ENCODE peak calls at places on chromosomes 3 and 15, in ten cellular contexts. X is GM23338, I is suprapubic skin, T is breast epithelium, R is transverse colon, F is GM12891, U is HepG2, B is upper lobe of left lung, D is SK-N-SH, P is HCT116. N is an unnamed sample.

GRCh38 chr3:39294446-39295183 is 14.8 kb upstream of the CX3CR1 start:
- DNase-seq in F (no peak), T (no peak), P (no peak), X (no peak), I (no peak), U (no peak), R (no peak), B (no peak), D (no peak), N (no peak)

GRCh38 chr3:140292154-140292553 is 357.2 kb downstream of the CLSTN2 start:
- DNase-seq in P (no peak), B (no peak), F (no peak), I (no peak), T (no peak), X (no peak), D (no peak), R (no peak), U (no peak), N (no peak)

GRCh38 chr3:194194051-194194756 is 58.3 kb downstream of the HES1 start:
- DNase-seq in X (no peak), B (no peak), D (no peak), F (no peak), U (no peak), T (no peak), P (no peak), I (no peak), R (no peak), N (no peak)

GRCh38 chr15:42691308-42691707 is 45.6 kb downstream of the CDAN1 start:
- DNase-seq in U (no peak), F (no peak), T (no peak), B (no peak), I (no peak), X (no peak), D (no peak), R (no peak), P (no peak), N (no peak)

GRCh38 chr3:165070682-165071081 is 7.6 kb downstream of the SI start:
- DNase-seq in R (no peak), F (no peak), P (no peak), I (no peak), B (no peak), T (no peak), X (peak), U (peak), D (no peak), N (no peak)

GRCh38 chr3:134879991-134880390 is 84.9 kb downstream of the EPHB1 start:
- DNase-seq in B (no peak), U (peak), D (no peak), P (no peak), F (no peak), T (no peak), I (no peak), X (no peak), R (no peak), N (no peak)

GRCh38 chr3:132283440-132283839 is 33.8 kb upstream of the ACP3 start:
- DNase-seq in I (no peak), F (peak), X (peak), B (peak), R (no peak), T (no peak), U (no peak), D (no peak), P (no peak), N (no peak)

GRCh38 chr3:63364909-63365308 is 86.8 kb downstream of the SYNPR start:
- DNase-seq in T (no peak), B (no peak), I (no peak), X (peak), U (no peak), F (no peak), P (no peak), R (no peak), D (peak), N (no peak)

GRCh38 chr3:182895513-182896112 is 84.7 kb downstream of the DCUN1D1 start:
- DNase-seq in T (no peak), U (peak), B (no peak), F (no peak), I (no peak), D (no peak), P (no peak), X (no peak), R (no peak), N (no peak)

GRCh38 chr3:139559541-139559940 is 20.0 kb upstream of the RBP1 start:
- DNase-seq in R (no peak), I (no peak), T (no peak), F (no peak), U (no peak), D (no peak), X (no peak), B (no peak), P (no peak), N (no peak)

GRCh38 chr15:89809093-89809786 is 5.4 kb downstream of the ANPEP start:
- DNase-seq in I (peak), R (no peak), B (no peak), U (peak), D (peak), X (no peak), T (no peak), F (no peak), P (no peak), N (peak)

GRCh38 chr3:88003115-88003755 is 55.6 kb downstream of the CGGBP1 start:
- DNase-seq in T (no peak), U (peak), R (no peak), I (no peak), P (peak), B (no peak), F (no peak), X (peak), D (peak), N (no peak)

GRCh38 chr15:78129098-78130011 is 1.9 kb downstream of the CIB2 start:
- DNase-seq in D (no peak), F (no peak), U (no peak), T (no peak), P (no peak), R (no peak), B (no peak), X (peak), I (peak), N (no peak)

GRCh38 chr3:134802428-134803050 is 7.5 kb downstream of the EPHB1 start:
- DNase-seq in D (no peak), U (no peak), B (no peak), F (no peak), T (no peak), X (no peak), P (no peak), R (no peak), I (no peak), N (no peak)

GRCh38 chr3:45864760-45865567 is 21.4 kb upstream of the CCR9 start:
- DNase-seq in X (no peak), R (no peak), I (no peak), U (no peak), F (no peak), D (no peak), B (no peak), T (no peak), P (no peak), N (no peak)

GRCh38 chr3:178741020-178741419 is 204.8 kb downstream of the KCNMB2 start:
- DNase-seq in P (no peak), D (no peak), I (no peak), T (no peak), B (no peak), R (no peak), X (no peak), U (no peak), F (no peak), N (no peak)

GRCh38 chr3:178732824-178733223 is 196.6 kb downstream of the KCNMB2 start:
- DNase-seq in D (no peak), P (no peak), I (no peak), T (no peak), B (no peak), F (no peak), X (no peak), U (no peak), R (no peak), N (no peak)

GRCh38 chr3:178739720-178740119 is 203.5 kb downstream of the KCNMB2 start:
- DNase-seq in T (no peak), U (no peak), F (no peak), X (no peak), B (no peak), D (no peak), P (no peak), R (no peak), I (no peak), N (no peak)

GRCh38 chr3:178735032-178735674 is 198.9 kb downstream of the KCNMB2 start:
- DNase-seq in D (no peak), U (no peak), B (no peak), I (no peak), R (no peak), P (no peak), X (no peak), F (no peak), T (no peak), N (no peak)

DNA sequence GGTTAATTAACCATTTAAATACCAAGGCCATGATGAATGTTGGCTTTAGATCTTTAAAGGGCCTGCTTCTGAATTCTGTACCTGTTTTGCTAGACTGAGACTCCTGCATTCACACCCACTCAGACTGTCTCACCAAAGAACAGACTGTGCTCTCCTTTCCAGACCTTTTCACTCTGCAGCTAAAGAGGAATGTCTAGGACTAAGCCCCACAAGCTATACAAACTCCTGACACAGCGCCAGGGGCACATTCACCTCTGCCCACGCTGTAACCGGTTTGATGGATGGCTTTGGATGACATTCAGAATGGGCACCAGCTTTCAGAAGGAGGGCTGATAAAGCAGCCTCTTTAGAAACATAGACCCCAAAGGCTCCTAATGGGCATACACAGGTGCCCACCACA is 200.1 kb downstream of the KCNMB2 start:
- DNase-seq in T (no peak), R (no peak), F (no peak), P (no peak), X (no peak), U (no peak), I (no peak), B (no peak), D (no peak), N (no peak)
- TF ChIP-seq POLR2AphosphoS5 in T (no peak), R (no peak), F (no peak), P (no peak), X (no peak), U (no peak), I (no peak), B (no peak), D (no peak), N (no peak)

DNA sequence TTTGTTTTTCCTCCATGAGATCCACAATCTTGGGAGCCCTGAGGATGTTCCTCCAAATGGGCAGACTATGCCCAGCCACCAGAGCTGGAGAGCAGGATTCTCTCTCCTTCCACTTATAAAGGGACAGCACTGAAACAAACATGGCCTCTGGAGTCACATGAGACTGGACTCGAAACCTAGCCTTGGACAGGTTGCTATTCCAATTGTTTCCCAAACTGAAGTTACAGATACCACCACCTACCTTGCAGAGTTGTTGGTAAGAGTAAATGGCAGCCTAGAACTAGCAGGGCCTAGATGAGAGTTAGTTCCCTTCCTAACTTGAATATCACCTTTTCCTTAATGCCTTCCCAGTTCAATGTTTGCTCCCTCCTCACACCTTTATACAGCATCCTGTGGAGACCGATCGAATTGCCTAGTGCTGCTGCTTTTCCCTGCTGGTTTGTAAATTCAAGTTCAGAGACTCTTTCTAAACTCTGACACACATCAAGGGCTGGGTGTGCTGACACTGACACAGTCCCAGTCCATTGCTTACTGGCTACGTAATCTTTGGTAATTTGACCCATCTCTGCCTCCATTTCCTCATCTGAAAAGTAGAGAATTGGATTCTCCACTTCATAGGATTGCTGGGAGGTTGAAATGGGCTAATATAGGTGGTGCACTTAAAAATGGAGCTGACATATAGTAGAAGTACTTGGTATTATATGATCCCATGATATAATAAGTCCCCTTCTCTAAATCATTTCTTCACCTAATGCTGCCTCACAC is 2.6 kb downstream of the IMP3 start:
- DNase-seq in F (no peak), P (no peak), B (no peak), X (no peak), D (no peak), U (no peak), R (no peak), T (no peak), I (no peak), N (no peak)
- TF ChIP-seq POLR2AphosphoS5 in F (no peak), P (no peak), B (no peak), X (peak), D (no peak), U (peak), R (no peak), T (no peak), I (no peak), N (no peak)

GRCh38 chr3:129567176-129567705 is 24.3 kb downstream of the H1-8 start:
- DNase-seq in X (no peak), F (no peak), I (no peak), D (peak), U (no peak), R (no peak), T (no peak), B (no peak), P (no peak), N (no peak)

GRCh38 chr3:129563850-129564535 is 21.0 kb downstream of the H1-8 start:
- DNase-seq in U (no peak), I (no peak), X (no peak), B (no peak), D (no peak), P (no peak), F (no peak), T (no peak), R (no peak), N (no peak)

GRCh38 chr3:129565902-129566301 is 22.9 kb downstream of the H1-8 start:
- DNase-seq in F (no peak), B (no peak), R (no peak), D (no peak), I (no peak), X (no peak), T (no peak), P (no peak), U (no peak), N (no peak)

GRCh38 chr3:129563332-129563731 is 20.4 kb downstream of the H1-8 start:
- DNase-seq in B (no peak), X (no peak), R (no peak), D (no peak), F (no peak), U (no peak), I (no peak), P (no peak), T (no peak), N (no peak)

GRCh38 chr3:129564981-129565644 is 22.1 kb downstream of the H1-8 start:
- DNase-seq in D (peak), T (no peak), U (no peak), P (no peak), B (no peak), R (no peak), X (no peak), I (no peak), F (no peak), N (no peak)
- TF ChIP-seq POLR2AphosphoS5 in D (no peak), T (no peak), U (no peak), P (no peak), B (no peak), R (no peak), X (no peak), I (no peak), F (no peak), N (no peak)

GRCh38 chr15:85541744-85542143 is 161.3 kb downstream of the AKAP13 start:
- DNase-seq in F (no peak), I (no peak), B (no peak), P (no peak), U (no peak), D (no peak), X (no peak), R (no peak), T (no peak), N (no peak)

GRCh38 chr15:85542895-85543331 is 162.5 kb downstream of the AKAP13 start:
- DNase-seq in D (no peak), B (no peak), X (no peak), U (no peak), T (no peak), P (no peak), R (no peak), I (no peak), F (no peak), N (peak)

GRCh38 chr15:85545185-85545584 is 164.8 kb downstream of the AKAP13 start:
- DNase-seq in U (no peak), F (no peak), P (no peak), I (no peak), B (no peak), T (no peak), X (no peak), D (no peak), R (no peak), N (no peak)

GRCh38 chr15:85542488-85542887 is 162.1 kb downstream of the AKAP13 start:
- DNase-seq in B (no peak), X (no peak), U (no peak), D (no peak), P (no peak), R (no peak), T (no peak), F (no peak), I (no peak), N (no peak)

GRCh38 chr15:85543741-85544155 is 163.3 kb downstream of the AKAP13 start:
- DNase-seq in B (peak), P (no peak), X (peak), U (no peak), T (peak), D (no peak), I (peak), F (no peak), R (peak), N (peak)
- TF ChIP-seq POLR2AphosphoS5 in B (peak), P (no peak), X (no peak), U (no peak), T (no peak), D (no peak), I (no peak), F (no peak), R (peak), N (peak)